ENCODE peak calls at places on chromosomes 13 and 19, in four cellular contexts. One of them, this sample, is unnamed.

GRCh38 chr19:42225718-42226292 is 5.7 kb downstream of the ZNF526 start:
- DNase-seq in T-helper 9 cell: no peak
- DNase-seq in erythroblast: no peak
- DNase-seq in activated CD4-positive, alpha-beta T cell treated with anti-CD3 and anti-CD28 coated beads for 24 hours: no peak
- DNase-seq in this sample: no peak

GRCh38 chr13:99845136-99845874 is 126.3 kb downstream of the ZIC5 start:
- DNase-seq in erythroblast: no peak
- DNase-seq in activated CD4-positive, alpha-beta T cell treated with anti-CD3 and anti-CD28 coated beads for 24 hours: no peak
- DNase-seq in T-helper 9 cell: no peak
- DNase-seq in this sample: no peak

GRCh38 chr13:62019858-62020257 is 604.2 kb upstream of the PCDH20 start:
- DNase-seq in activated CD4-positive, alpha-beta T cell treated with anti-CD3 and anti-CD28 coated beads for 24 hours: no peak
- DNase-seq in T-helper 9 cell: no peak
- DNase-seq in erythroblast: no peak
- DNase-seq in this sample: no peak

GRCh38 chr19:16571283-16571682 is 932 bp downstream of the SLC35E1 start:
- DNase-seq in erythroblast: peak
- DNase-seq in T-helper 9 cell: no peak
- DNase-seq in activated CD4-positive, alpha-beta T cell treated with anti-CD3 and anti-CD28 coated beads for 24 hours: no peak
- DNase-seq in this sample: no peak

GRCh38 chr13:34411177-34411576 is 530.9 kb upstream of the NBEA start:
- DNase-seq in erythroblast: no peak
- DNase-seq in T-helper 9 cell: no peak
- DNase-seq in activated CD4-positive, alpha-beta T cell treated with anti-CD3 and anti-CD28 coated beads for 24 hours: no peak
- DNase-seq in this sample: no peak

GRCh38 chr19:37973666-37974065 is 66.7 kb downstream of the SIPA1L3 start:
- DNase-seq in T-helper 9 cell: no peak
- DNase-seq in erythroblast: no peak
- DNase-seq in activated CD4-positive, alpha-beta T cell treated with anti-CD3 and anti-CD28 coated beads for 24 hours: no peak
- DNase-seq in this sample: no peak

GRCh38 chr19:43625918-43626579 is 6.6 kb upstream of the ZNF428 start:
- DNase-seq in activated CD4-positive, alpha-beta T cell treated with anti-CD3 and anti-CD28 coated beads for 24 hours: no peak
- DNase-seq in T-helper 9 cell: no peak
- DNase-seq in erythroblast: peak
- DNase-seq in this sample: peak

GRCh38 chr13:78121459-78122348 is 203.1 kb upstream of the EDNRB start:
- DNase-seq in erythroblast: peak
- DNase-seq in T-helper 9 cell: no peak
- DNase-seq in activated CD4-positive, alpha-beta T cell treated with anti-CD3 and anti-CD28 coated beads for 24 hours: peak
- DNase-seq in this sample: peak

GRCh38 chr19:18457478-18458331 is 19.8 kb upstream of the ISYNA1 start:
- DNase-seq in T-helper 9 cell: no peak
- DNase-seq in erythroblast: no peak
- DNase-seq in activated CD4-positive, alpha-beta T cell treated with anti-CD3 and anti-CD28 coated beads for 24 hours: no peak
- DNase-seq in this sample: no peak

GRCh38 chr19:585551-586110 is 4.0 kb upstream of the HCN2 start:
- DNase-seq in T-helper 9 cell: no peak
- DNase-seq in erythroblast: no peak
- DNase-seq in activated CD4-positive, alpha-beta T cell treated with anti-CD3 and anti-CD28 coated beads for 24 hours: no peak
- DNase-seq in this sample: peak

GRCh38 chr19:1107655-1108261 is 4.0 kb downstream of the GPX4 start:
- DNase-seq in activated CD4-positive, alpha-beta T cell treated with anti-CD3 and anti-CD28 coated beads for 24 hours: no peak
- DNase-seq in T-helper 9 cell: no peak
- DNase-seq in erythroblast: no peak
- DNase-seq in this sample: no peak

GRCh38 chr19:19280561-19280960 is 7.5 kb upstream of the TM6SF2 start:
- DNase-seq in activated CD4-positive, alpha-beta T cell treated with anti-CD3 and anti-CD28 coated beads for 24 hours: no peak
- DNase-seq in T-helper 9 cell: no peak
- DNase-seq in erythroblast: no peak
- DNase-seq in this sample: no peak

GRCh38 chr19:38879400-38879751 is 1.3 kb upstream of the RINL start:
- DNase-seq in activated CD4-positive, alpha-beta T cell treated with anti-CD3 and anti-CD28 coated beads for 24 hours: no peak
- DNase-seq in T-helper 9 cell: no peak
- DNase-seq in erythroblast: no peak
- DNase-seq in this sample: no peak